ENCODE peak calls at places on chromosomes 12 and 14, in four cellular contexts. One of them, this sample, is unnamed.

GRCh38 chr12:69059465-69060457 is 126.8 kb upstream of the CPM start:
- DNase-seq in endodermal cell: no peak
- DNase-seq in skeletal muscle cell: peak; percentile 80
- DNase-seq in cardiac muscle cell: no peak
- DNase-seq in this sample: peak; percentile 98

GRCh38 chr12:3563966-3564365 is 73.0 kb downstream of the PRMT8 start:
- DNase-seq in endodermal cell: peak; percentile 30
- DNase-seq in skeletal muscle cell: no peak
- DNase-seq in cardiac muscle cell: no peak
- DNase-seq in this sample: no peak

GRCh38 chr14:23376477-23377200 is at the start of gene CMTM5:
- DNase-seq in endodermal cell: peak; percentile 70
- DNase-seq in skeletal muscle cell: no peak
- DNase-seq in cardiac muscle cell: peak; percentile 67
- DNase-seq in this sample: no peak

GRCh38 chr12:2358986-2359658 is 306.3 kb downstream of the CACNA1C start:
- DNase-seq in endodermal cell: peak; percentile 57
- DNase-seq in skeletal muscle cell: no peak
- DNase-seq in cardiac muscle cell: no peak
- DNase-seq in this sample: no peak

GRCh38 chr14:58785741-58786140 is 148.0 kb downstream of the DACT1 start:
- DNase-seq in endodermal cell: no peak
- DNase-seq in skeletal muscle cell: no peak
- DNase-seq in cardiac muscle cell: peak; percentile 40
- DNase-seq in this sample: no peak

GRCh38 chr14:57634335-57634734 is 140.7 kb upstream of the CCDC198 start:
- DNase-seq in endodermal cell: peak; percentile 55
- DNase-seq in skeletal muscle cell: no peak
- DNase-seq in cardiac muscle cell: no peak
- DNase-seq in this sample: peak; percentile 4

GRCh38 chr12:29164477-29165163 is 15.5 kb downstream of the FAR2 start:
- DNase-seq in endodermal cell: no peak
- DNase-seq in skeletal muscle cell: no peak
- DNase-seq in cardiac muscle cell: no peak
- DNase-seq in this sample: peak; percentile 80

GRCh38 chr14:105853089-105853906 is 326.9 kb downstream of the TMEM121 start:
- DNase-seq in endodermal cell: peak; percentile 12
- DNase-seq in skeletal muscle cell: no peak
- DNase-seq in cardiac muscle cell: no peak
- DNase-seq in this sample: no peak

GRCh38 chr14:65949711-65950516 is 536.3 kb upstream of the CCDC196 start:
- DNase-seq in endodermal cell: peak; percentile 31
- DNase-seq in skeletal muscle cell: peak; percentile 7
- DNase-seq in cardiac muscle cell: peak; percentile 84
- DNase-seq in this sample: peak; percentile 54

GRCh38 chr12:49131973-49132461 is 822 bp upstream of the TUBA1B start:
- DNase-seq in endodermal cell: no peak
- DNase-seq in skeletal muscle cell: peak; percentile 56
- DNase-seq in cardiac muscle cell: no peak
- DNase-seq in this sample: no peak

GRCh38 chr12:32756476-32757158 is 920 bp upstream of the YARS2 start:
- DNase-seq in endodermal cell: peak; percentile 63
- DNase-seq in skeletal muscle cell: no peak
- DNase-seq in cardiac muscle cell: no peak
- DNase-seq in this sample: no peak

GRCh38 chr12:132638541-132639408 is 20.2 kb downstream of the P2RX2 start:
- DNase-seq in endodermal cell: peak; percentile 84
- DNase-seq in skeletal muscle cell: peak; percentile 89
- DNase-seq in cardiac muscle cell: peak; percentile 23
- DNase-seq in this sample: peak; percentile 44

GRCh38 chr14:55430024-55430690 is 10.3 kb downstream of the TBPL2 start:
- DNase-seq in endodermal cell: peak; percentile 75
- DNase-seq in skeletal muscle cell: peak; percentile 44
- DNase-seq in cardiac muscle cell: peak; percentile 74
- DNase-seq in this sample: peak; percentile 95

GRCh38 chr12:43806737-43807072 is 588 bp upstream of the TWF1 start:
- DNase-seq in endodermal cell: no peak
- DNase-seq in skeletal muscle cell: no peak
- DNase-seq in cardiac muscle cell: no peak
- DNase-seq in this sample: no peak

GRCh38 chr12:52835271-52836041 is 1.3 kb upstream of the KRT79 start:
- DNase-seq in endodermal cell: no peak
- DNase-seq in skeletal muscle cell: no peak
- DNase-seq in cardiac muscle cell: no peak
- DNase-seq in this sample: no peak

DNA sequence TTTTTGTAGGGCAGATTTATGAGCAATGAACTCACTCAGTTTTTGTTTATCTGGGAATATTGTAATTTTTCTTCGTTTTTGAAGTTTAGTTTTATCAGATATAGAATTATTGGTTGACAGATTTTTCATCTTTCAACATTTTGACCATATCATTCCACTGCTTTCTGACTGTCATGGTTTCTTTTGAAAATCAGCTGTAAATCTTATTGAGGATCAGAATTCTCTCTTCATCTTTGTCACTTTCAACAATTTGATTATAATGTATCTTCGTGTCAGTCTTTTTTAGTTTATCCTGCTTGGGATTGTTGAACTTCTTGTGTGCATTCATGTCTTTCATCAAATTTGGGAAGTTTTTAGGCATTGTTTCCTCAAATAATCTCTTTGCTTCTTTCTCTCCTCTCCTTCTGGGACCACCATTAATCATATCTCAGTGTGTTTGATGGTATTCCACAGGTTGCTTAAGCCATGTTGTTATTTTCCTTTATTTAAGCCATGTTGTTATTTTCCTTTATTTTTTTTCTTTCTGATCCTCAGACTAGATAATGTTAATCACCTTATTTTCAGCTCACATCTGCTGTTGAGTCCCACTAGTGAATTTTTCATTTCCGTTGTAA is 229.7 kb upstream of the GARIN2 start:
- DNase-seq in endodermal cell: no peak
- DNase-seq in skeletal muscle cell: no peak
- DNase-seq in cardiac muscle cell: no peak
- DNase-seq in this sample: no peak
- H3K4me3 ChIP-seq in endodermal cell: no peak overlapping the region
- H3K4me3 ChIP-seq in skeletal muscle cell: no peak overlapping the region
- H3K4me3 ChIP-seq in cardiac muscle cell: no peak overlapping the region
- H3K4me3 ChIP-seq in this sample: no peak overlapping the region

DNA sequence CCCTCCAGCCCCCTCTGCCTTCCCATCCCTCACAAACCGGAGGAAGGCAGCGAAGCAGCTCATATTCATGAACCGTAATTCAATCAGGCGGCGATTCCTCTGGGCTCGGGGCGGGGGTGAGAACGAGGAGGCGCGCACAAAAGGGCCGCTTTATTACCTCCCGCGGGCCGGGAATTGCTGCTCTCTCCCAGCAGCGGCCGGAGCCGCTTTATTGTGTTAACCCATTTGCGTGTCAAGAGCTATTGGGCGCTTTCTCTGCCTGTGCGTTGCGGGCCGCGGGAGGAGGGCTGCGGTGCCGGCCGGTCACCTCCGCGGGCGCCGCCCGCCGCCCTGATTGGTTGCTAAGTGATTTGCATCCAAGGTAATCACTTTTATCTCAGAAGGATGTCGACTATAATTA is 4.8 kb downstream of the FAM222A start:
- DNase-seq in endodermal cell: peak; percentile 97
- DNase-seq in skeletal muscle cell: no peak
- DNase-seq in cardiac muscle cell: peak; percentile 47
- DNase-seq in this sample: no peak
- H3K4me3 ChIP-seq in endodermal cell: no peak overlapping the region
- H3K4me3 ChIP-seq in skeletal muscle cell: no peak overlapping the region
- H3K4me3 ChIP-seq in cardiac muscle cell: peak overlapping the region; percentile 4
- H3K4me3 ChIP-seq in this sample: no peak overlapping the region

GRCh38 chr12:106387847-106388246 is 30.3 kb downstream of the POLR3B start:
- DNase-seq in endodermal cell: peak; percentile 56
- DNase-seq in skeletal muscle cell: no peak
- DNase-seq in cardiac muscle cell: no peak
- DNase-seq in this sample: no peak

GRCh38 chr12:106386836-106387555 is 29.4 kb downstream of the POLR3B start:
- DNase-seq in endodermal cell: no peak
- DNase-seq in skeletal muscle cell: no peak
- DNase-seq in cardiac muscle cell: no peak
- DNase-seq in this sample: no peak

GRCh38 chr12:106389181-106389580 is 31.6 kb downstream of the POLR3B start:
- DNase-seq in endodermal cell: no peak
- DNase-seq in skeletal muscle cell: no peak
- DNase-seq in cardiac muscle cell: no peak
- DNase-seq in this sample: no peak

GRCh38 chr12:106392746-106393145 is 35.2 kb downstream of the POLR3B start:
- DNase-seq in endodermal cell: no peak
- DNase-seq in skeletal muscle cell: no peak
- DNase-seq in cardiac muscle cell: no peak
- DNase-seq in this sample: no peak
- H3K4me3 ChIP-seq in endodermal cell: no peak overlapping the region
- H3K4me3 ChIP-seq in skeletal muscle cell: no peak overlapping the region
- H3K4me3 ChIP-seq in cardiac muscle cell: no peak overlapping the region
- H3K4me3 ChIP-seq in this sample: no peak overlapping the region

GRCh38 chr12:121523741-121524140 is 57.1 kb downstream of the KDM2B start:
- DNase-seq in endodermal cell: no peak
- DNase-seq in skeletal muscle cell: no peak
- DNase-seq in cardiac muscle cell: no peak
- DNase-seq in this sample: no peak
- H3K4me3 ChIP-seq in endodermal cell: no peak overlapping the region
- H3K4me3 ChIP-seq in skeletal muscle cell: no peak overlapping the region
- H3K4me3 ChIP-seq in cardiac muscle cell: no peak overlapping the region
- H3K4me3 ChIP-seq in this sample: no peak overlapping the region

GRCh38 chr14:73463411-73463810 is 5.1 kb upstream of the NUMB start:
- DNase-seq in endodermal cell: peak; percentile 26
- DNase-seq in skeletal muscle cell: peak; percentile 99
- DNase-seq in cardiac muscle cell: no peak
- DNase-seq in this sample: peak; percentile 99
- H3K4me3 ChIP-seq in endodermal cell: no peak overlapping the region
- H3K4me3 ChIP-seq in skeletal muscle cell: peak overlapping the region; percentile 38
- H3K4me3 ChIP-seq in cardiac muscle cell: no peak overlapping the region
- H3K4me3 ChIP-seq in this sample: no peak overlapping the region

GRCh38 chr12:56954057-56954577 is 3.3 kb downstream of the RDH16 start:
- DNase-seq in endodermal cell: peak; percentile 29
- DNase-seq in skeletal muscle cell: no peak
- DNase-seq in cardiac muscle cell: no peak
- DNase-seq in this sample: no peak
- H3K4me3 ChIP-seq in endodermal cell: no peak overlapping the region
- H3K4me3 ChIP-seq in skeletal muscle cell: no peak overlapping the region
- H3K4me3 ChIP-seq in cardiac muscle cell: no peak overlapping the region
- H3K4me3 ChIP-seq in this sample: no peak overlapping the region

GRCh38 chr12:123056709-123057108 is 76.2 kb downstream of the ARL6IP4 start:
- DNase-seq in endodermal cell: peak; percentile 60
- DNase-seq in skeletal muscle cell: no peak
- DNase-seq in cardiac muscle cell: no peak
- DNase-seq in this sample: no peak
- H3K4me3 ChIP-seq in endodermal cell: no peak overlapping the region
- H3K4me3 ChIP-seq in skeletal muscle cell: no peak overlapping the region
- H3K4me3 ChIP-seq in cardiac muscle cell: no peak overlapping the region
- H3K4me3 ChIP-seq in this sample: no peak overlapping the region